ENCODE peak calls at places on chromosomes 1 and 21, in seven cellular contexts. L is mammary epithelial cell, P is AG04450, O is fibroblast of mammary gland, Y is ovary, Q is astrocyte of the cerebellum, X is IMR-90. N is an unnamed sample.

GRCh38 chr1:223706077-223706988 is 6.0 kb upstream of the CAPN2 start:
- DNase-seq in Q (peak), O (peak), Y (peak), P (peak), L (peak), X (peak), N (peak)

GRCh38 chr1:58782308-58783089 is 1.3 kb downstream of the JUN start:
- DNase-seq in L (peak), Y (peak), P (no peak), X (peak), Q (no peak), O (no peak), N (no peak)

GRCh38 chr1:27594542-27595510 is 9.1 kb downstream of the AHDC1 start:
- DNase-seq in Q (no peak), P (no peak), O (no peak), L (peak), X (peak), Y (no peak), N (no peak)

GRCh38 chr1:246302671-246303317 is 204.3 kb downstream of the SMYD3 start:
- DNase-seq in X (peak), Y (no peak), L (no peak), O (peak), Q (no peak), P (no peak), N (no peak)

GRCh38 chr1:157488160-157488559 is 64.2 kb downstream of the FCRL5 start:
- DNase-seq in Y (no peak), Q (no peak), X (no peak), L (no peak), O (no peak), P (no peak), N (no peak)

GRCh38 chr1:192284927-192285326 is 31.9 kb upstream of the RGS21 start:
- DNase-seq in O (no peak), P (no peak), Y (no peak), Q (no peak), X (no peak), L (no peak), N (no peak)

GRCh38 chr1:43796111-43796581 is 88.8 kb downstream of the ST3GAL3 start:
- DNase-seq in O (peak), Y (no peak), X (peak), L (peak), P (no peak), Q (peak), N (peak)

GRCh38 chr1:36248250-36248894 is 24.1 kb downstream of the THRAP3 start:
- DNase-seq in Q (peak), O (peak), Y (peak), X (peak), P (peak), L (peak), N (peak)

GRCh38 chr1:200767326-200767725 is 28.6 kb downstream of the CAMSAP2 start:
- DNase-seq in P (no peak), X (peak), O (peak), Q (no peak), L (no peak), Y (no peak), N (no peak)

GRCh38 chr1:29320541-29320940 is 84.2 kb downstream of the PTPRU start:
- DNase-seq in X (no peak), P (no peak), Q (no peak), O (no peak), Y (no peak), L (no peak), N (no peak)

GRCh38 chr1:171468120-171468790 is 17.1 kb upstream of the PRRC2C start:
- DNase-seq in X (peak), P (no peak), O (peak), Q (no peak), Y (no peak), L (peak), N (no peak)

GRCh38 chr21:39103689-39104088 is 79.6 kb downstream of the PSMG1 start:
- DNase-seq in O (peak), L (no peak), Q (no peak), X (peak), P (no peak), Y (no peak), N (no peak)

GRCh38 chr21:32096411-32096810 is 182.4 kb downstream of the MIS18A start:
- DNase-seq in O (peak), P (no peak), L (no peak), X (no peak), Y (no peak), Q (no peak), N (no peak)

GRCh38 chr1:65825736-65826135 is 33.0 kb downstream of the PDE4B start:
- DNase-seq in O (peak), L (no peak), Q (no peak), X (peak), P (peak), Y (no peak), N (peak)

GRCh38 chr21:41899431-41900202 is 20.5 kb upstream of the PRDM15 start:
- DNase-seq in L (no peak), Q (no peak), X (no peak), O (no peak), Y (no peak), P (no peak), N (no peak)

GRCh38 chr1:198604973-198605372 is 33.9 kb upstream of the PTPRC start:
- DNase-seq in Q (no peak), X (no peak), L (no peak), O (no peak), Y (no peak), P (no peak), N (no peak)

GRCh38 chr1:11286735-11287410 is 13.9 kb downstream of the UBIAD1 start:
- DNase-seq in O (peak), L (no peak), Q (no peak), Y (no peak), P (no peak), X (peak), N (peak)

GRCh38 chr1:194865367-194865766 is 1679.0 kb upstream of the B3GALT2 start:
- DNase-seq in X (peak), Y (no peak), P (peak), O (no peak), Q (no peak), L (no peak), N (no peak)

GRCh38 chr1:153936011-153936802 is 10.3 kb downstream of the DENND4B start:
- DNase-seq in L (no peak), X (no peak), P (no peak), O (no peak), Y (no peak), Q (no peak), N (no peak)

GRCh38 chr1:66589326-66589725 is 55.4 kb downstream of the SGIP1 start:
- DNase-seq in Y (no peak), O (no peak), P (no peak), L (no peak), X (no peak), Q (no peak), N (no peak)

GRCh38 chr1:243475966-243476365 is 220.1 kb downstream of the SDCCAG8 start:
- DNase-seq in Q (peak), O (peak), X (peak), Y (no peak), L (no peak), P (no peak), N (no peak)

GRCh38 chr1:46401514-46401913 is 7.4 kb downstream of the FAAH start:
- DNase-seq in O (peak), P (no peak), X (peak), Q (no peak), Y (no peak), L (peak), N (no peak)

GRCh38 chr1:117048431-117049133 is 11.5 kb upstream of the TTF2 start:
- DNase-seq in Y (no peak), O (no peak), X (no peak), P (no peak), L (no peak), Q (no peak), N (no peak)

GRCh38 chr1:152745289-152745704 is 12.5 kb upstream of the KPRP start:
- DNase-seq in X (peak), O (peak), Q (no peak), Y (no peak), L (peak), P (no peak), N (no peak)

GRCh38 chr1:172566196-172566997 is 33.4 kb downstream of the SUCO start:
- DNase-seq in L (no peak), Y (no peak), X (no peak), P (no peak), O (peak), Q (no peak), N (no peak)

GRCh38 chr21:33025471-33026298 is at the start of gene OLIG2:
- DNase-seq in L (no peak), P (no peak), Y (no peak), Q (no peak), X (peak), O (no peak), N (no peak)

GRCh38 chr1:223711173-223711572 is 1.2 kb upstream of the CAPN2 start:
- DNase-seq in Q (no peak), Y (no peak), X (peak), O (peak), P (no peak), L (peak), N (no peak)

GRCh38 chr1:234921266-234922062 is 207.2 kb downstream of the TOMM20 start:
- DNase-seq in L (no peak), P (no peak), Q (no peak), X (peak), O (no peak), Y (no peak), N (peak)

DNA sequence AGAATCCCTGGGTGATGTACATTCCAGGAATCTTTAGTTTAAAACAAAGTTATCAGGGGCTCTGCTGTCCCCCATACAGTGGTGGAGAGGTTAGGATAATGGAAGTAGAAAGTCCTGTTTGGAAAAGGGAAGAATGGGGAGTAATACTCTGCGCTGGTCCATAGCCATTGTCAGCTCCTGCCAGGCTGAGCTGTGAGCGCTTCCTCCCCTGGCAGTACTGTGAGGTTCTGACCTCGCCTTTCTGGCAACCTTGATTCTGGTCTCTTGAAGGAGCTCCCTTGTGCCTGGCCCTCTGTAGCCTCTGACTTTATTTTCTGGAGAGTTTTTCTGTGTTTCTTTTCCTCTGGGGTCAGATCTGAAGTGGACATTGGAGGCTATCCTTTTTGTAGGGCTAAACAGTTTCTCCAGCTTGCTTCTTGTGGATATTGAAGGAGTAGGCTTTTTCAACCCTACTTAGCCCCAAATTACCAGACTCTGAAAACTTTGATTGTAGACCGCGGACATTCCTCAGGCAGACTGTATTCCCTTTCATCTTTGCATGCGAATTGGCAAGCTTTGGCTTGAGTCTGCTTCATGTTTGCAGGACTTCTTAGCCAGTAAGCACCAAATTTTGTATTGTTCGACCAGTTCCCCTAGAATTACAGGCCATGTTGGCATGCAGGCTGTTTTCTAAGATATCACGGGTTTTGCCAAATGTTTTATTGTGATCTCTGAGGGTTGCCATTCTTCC is 13.8 kb downstream of the UBE4B start:
- DNase-seq in Q (no peak), P (no peak), Y (no peak), X (no peak), L (no peak), O (peak), N (no peak)
- H3K4me3 ChIP-seq in Q (no peak), P (peak), Y (no peak), X (no peak), L (no peak), O (no peak), N (no peak)

GRCh38 chr21:43893536-43894205 is 28.6 kb downstream of the AGPAT3 start:
- DNase-seq in Q (no peak), X (no peak), O (peak), Y (no peak), P (no peak), L (no peak), N (no peak)
- H3K4me3 ChIP-seq in Q (no peak), X (no peak), O (no peak), Y (no peak), P (no peak), L (no peak), N (no peak)

GRCh38 chr1:61274979-61275378 is 192.6 kb downstream of the NFIA start:
- DNase-seq in P (no peak), L (no peak), Q (no peak), X (no peak), O (no peak), Y (no peak), N (no peak)

GRCh38 chr1:61279570-61279969 is 197.2 kb downstream of the NFIA start:
- DNase-seq in X (no peak), Y (no peak), L (no peak), O (no peak), P (no peak), Q (no peak), N (no peak)

GRCh38 chr1:61278966-61279365 is 196.6 kb downstream of the NFIA start:
- DNase-seq in O (no peak), X (no peak), P (no peak), Q (no peak), L (no peak), Y (no peak), N (no peak)

GRCh38 chr1:61280457-61280856 is 198.1 kb downstream of the NFIA start:
- DNase-seq in X (no peak), P (no peak), O (no peak), L (no peak), Y (no peak), Q (no peak), N (no peak)

DNA sequence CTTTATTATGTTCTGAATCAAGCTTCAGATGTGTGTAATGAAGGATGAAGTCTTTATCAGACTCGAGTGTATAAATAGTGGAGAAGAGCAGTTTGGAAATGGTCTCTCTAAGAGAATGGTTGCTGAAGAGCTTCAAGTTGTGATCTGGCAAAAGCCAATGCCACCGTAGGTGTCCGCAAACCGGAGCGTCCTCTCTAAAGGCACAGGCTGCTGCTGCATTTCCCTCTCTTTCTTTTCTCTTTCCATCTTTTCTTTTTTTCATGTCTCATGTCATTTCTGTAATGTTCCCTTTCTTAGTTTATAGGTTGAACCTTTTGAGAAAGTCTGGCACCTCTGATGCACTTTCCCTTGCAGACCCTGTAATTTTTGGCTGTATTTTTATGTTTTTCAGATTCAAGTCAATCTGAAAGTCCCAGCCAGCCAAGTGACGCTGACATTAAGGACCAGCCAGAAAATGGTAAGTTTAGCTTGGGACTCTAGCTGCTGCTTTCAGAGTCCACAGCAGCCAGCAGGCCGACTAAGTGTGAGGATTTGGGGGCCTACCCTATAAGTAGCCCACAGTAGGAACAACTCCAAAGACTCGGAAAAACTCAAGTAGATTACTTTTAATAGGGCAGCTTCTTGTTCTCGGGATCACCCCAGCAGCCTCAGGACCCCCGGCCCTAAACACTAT is 194.9 kb downstream of the NFIA start:
- DNase-seq in Y (no peak), L (no peak), P (no peak), X (no peak), Q (no peak), O (no peak), N (no peak)
- H3K4me3 ChIP-seq in Y (no peak), L (no peak), P (no peak), X (no peak), Q (no peak), O (no peak), N (no peak)

DNA sequence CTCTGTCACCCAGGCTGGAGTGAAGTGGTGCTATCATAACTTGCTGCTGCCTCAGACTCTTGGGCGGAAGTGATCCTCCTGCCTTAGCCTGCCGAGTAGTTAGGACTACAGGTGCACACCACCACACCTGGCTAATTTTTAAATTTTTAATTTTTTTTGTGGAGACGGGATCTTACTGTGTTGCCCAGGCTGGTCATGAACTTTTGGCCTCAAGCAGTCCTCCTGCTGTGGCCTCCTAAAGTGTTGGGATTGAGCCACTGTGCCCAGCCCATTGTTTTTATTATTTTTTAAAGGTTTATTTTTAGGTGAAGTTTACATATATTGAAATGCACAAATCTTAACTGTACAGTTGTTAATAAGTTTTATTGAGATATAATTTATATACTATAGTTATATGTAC is 3.2 kb downstream of the MTF2 start:
- DNase-seq in P (no peak), Q (no peak), L (no peak), Y (no peak), X (no peak), O (no peak), N (no peak)
- H3K4me3 ChIP-seq in P (no peak), Q (no peak), L (no peak), Y (no peak), X (no peak), O (no peak), N (no peak)

GRCh38 chr1:87685366-87686136 is 356.9 kb downstream of the LMO4 start:
- DNase-seq in L (no peak), X (peak), P (no peak), Y (no peak), Q (no peak), O (no peak), N (no peak)
- H3K4me3 ChIP-seq in L (no peak), X (no peak), P (no peak), Y (no peak), Q (no peak), O (no peak), N (no peak)

DNA sequence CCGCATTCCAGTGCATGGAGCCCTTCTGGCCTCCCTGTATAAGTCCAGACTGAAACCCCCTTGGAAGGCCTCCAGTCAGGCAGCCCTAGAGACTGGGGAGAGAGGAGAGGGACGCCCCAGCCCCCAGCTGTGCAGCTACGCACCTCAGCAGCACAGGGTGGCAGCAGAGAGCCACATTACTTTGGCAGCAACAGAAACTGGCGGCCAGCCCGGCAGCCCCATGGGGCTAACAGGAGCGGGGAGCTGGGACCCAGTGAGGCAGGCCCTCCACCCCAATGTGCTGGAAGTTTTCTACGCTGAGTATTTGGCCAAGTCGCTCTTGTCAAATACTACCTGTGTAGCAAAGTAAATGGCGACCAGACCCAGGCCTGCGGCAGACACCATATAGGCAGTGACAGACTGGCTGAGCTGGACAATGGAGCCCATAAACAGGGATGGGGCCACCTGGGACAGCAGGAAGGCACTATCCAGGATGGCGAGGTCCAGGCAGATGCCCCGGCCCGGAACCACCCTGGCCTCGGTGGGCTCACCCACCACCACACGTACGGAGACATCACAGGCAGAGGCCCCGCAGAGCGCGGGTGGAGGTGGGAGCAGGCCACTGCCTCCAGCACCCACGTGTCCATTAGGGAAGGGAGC is 21.2 kb downstream of the SLC45A3 start:
- DNase-seq in O (peak), X (peak), Y (peak), L (peak), P (no peak), Q (peak), N (no peak)
- H3K4me3 ChIP-seq in O (no peak), X (no peak), Y (no peak), L (no peak), P (no peak), Q (no peak), N (no peak)

N was measured in skeletal muscle cell.